ENCODE peak calls at places on chromosomes 13 and 19, in four cellular contexts. F is WTC11, J is lower leg skin, L is GM19239. E is an unnamed sample.

GRCh38 chr13:19618925-19619324 is 14.5 kb upstream of the MPHOSPH8 start:
- DNase-seq in F (peak), J (no peak), L (no peak), E (no peak)

GRCh38 chr19:47227347-47228167 is 3.4 kb downstream of the BBC3 start:
- DNase-seq in F (peak), J (peak), L (no peak), E (no peak)

GRCh38 chr19:55530996-55531395 is 5.9 kb downstream of the SBK2 start:
- DNase-seq in F (no peak), J (no peak), L (no peak), E (no peak)

GRCh38 chr19:51166846-51167490 is 24.9 kb downstream of the SIGLEC7 start:
- DNase-seq in F (no peak), J (no peak), L (no peak), E (no peak)

GRCh38 chr19:35493971-35494370 is 3.7 kb upstream of the KRTDAP start:
- DNase-seq in F (no peak), J (no peak), L (no peak), E (no peak)

GRCh38 chr13:113850722-113851479 is 13.0 kb downstream of the GAS6 start:
- DNase-seq in F (no peak), J (no peak), L (no peak), E (no peak)

GRCh38 chr19:46131485-46132143 is 7.1 kb upstream of the IGFL3 start:
- DNase-seq in F (no peak), J (no peak), L (no peak), E (no peak)

GRCh38 chr19:15427991-15428471 is 9.2 kb upstream of the AKAP8L start:
- DNase-seq in F (no peak), J (no peak), L (no peak), E (no peak)

GRCh38 chr19:917323-918151 is at the start of gene KISS1R:
- DNase-seq in F (peak), J (no peak), L (no peak), E (no peak)

GRCh38 chr13:47306991-47307390 is 410.1 kb upstream of the HTR2A start:
- DNase-seq in F (no peak), J (no peak), L (no peak), E (no peak)

GRCh38 chr13:21365574-21365973 is 93.5 kb downstream of the ZDHHC20 start:
- DNase-seq in F (no peak), J (no peak), L (no peak), E (no peak)

GRCh38 chr13:86882835-86883234 is 788.3 kb upstream of the SLITRK5 start:
- DNase-seq in F (no peak), J (no peak), L (no peak), E (no peak)

GRCh38 chr13:27967203-27967735 is 1.8 kb downstream of the CDX2 start:
- DNase-seq in F (no peak), J (peak), L (no peak), E (no peak)

GRCh38 chr19:48543121-48543710 is 8.8 kb upstream of the SULT2B1 start:
- DNase-seq in F (no peak), J (no peak), L (no peak), E (no peak)